ENCODE peak calls at places on chromosomes 1 and 21, in nine cellular contexts. J is AG10803; G is activated CD8-positive, alpha-beta T cell treated with anti-CD3 and anti-CD28 coated beads for 36 hours; P is testis; D is GM10248; A is cardiac fibroblast; F is mucosa of descending colon; R is left ventricle myocardium inferior; B is H9. T is an unnamed sample.

GRCh38 chr1:66168919-66169725 is 364.8 kb upstream of the SGIP1 start:
- DNase-seq in J (no peak), G (no peak), B (no peak), F (no peak), D (no peak), P (no peak), R (no peak), A (no peak), T (no peak)

GRCh38 chr1:43227138-43227836 is 42.5 kb upstream of the TMEM125 start:
- DNase-seq in B (peak; percentile 91), A (peak; percentile 76), D (peak; percentile 82), G (peak; percentile 93), F (peak; percentile 84), J (peak; percentile 58), P (peak; percentile 93), R (peak; percentile 76), T (peak; percentile 55)

GRCh38 chr1:29331731-29332130 is 95.4 kb downstream of the PTPRU start:
- DNase-seq in J (no peak), R (no peak), P (no peak), G (no peak), A (no peak), B (no peak), F (no peak), D (no peak), T (no peak)

GRCh38 chr1:38512024-38512623 is 347.4 kb downstream of the RRAGC start:
- DNase-seq in F (no peak), R (no peak), J (no peak), B (no peak), G (no peak), A (no peak), D (no peak), P (no peak), T (no peak)

GRCh38 chr1:87840772-87841171 is 512.1 kb downstream of the LMO4 start:
- DNase-seq in A (no peak), P (no peak), F (no peak), D (no peak), G (no peak), R (no peak), J (no peak), B (no peak), T (no peak)

GRCh38 chr1:15106608-15107007 is 46.9 kb upstream of the TMEM51 start:
- DNase-seq in J (no peak), A (no peak), R (no peak), P (no peak), D (no peak), G (no peak), B (no peak), F (peak; percentile 43), T (no peak)

GRCh38 chr1:44293761-44294315 is 61.2 kb downstream of the ERI3 start:
- DNase-seq in R (peak; percentile 70), G (no peak), A (no peak), D (no peak), F (peak; percentile 73), B (no peak), P (no peak), J (no peak), T (no peak)

GRCh38 chr1:67695963-67696362 is 11.0 kb downstream of the GADD45A start:
- DNase-seq in R (no peak), J (no peak), B (no peak), D (no peak), F (no peak), A (no peak), P (no peak), G (no peak), T (no peak)

GRCh38 chr1:37448185-37448584 is 26.2 kb upstream of the ZC3H12A start:
- DNase-seq in R (no peak), D (no peak), F (no peak), G (no peak), J (no peak), B (peak; percentile 68), P (no peak), A (no peak), T (no peak)

GRCh38 chr1:30446100-30446499 is 277.3 kb downstream of the MATN1 start:
- DNase-seq in F (no peak), A (no peak), P (no peak), J (no peak), G (no peak), D (no peak), B (peak; percentile 17), R (no peak), T (no peak)

GRCh38 chr1:30484668-30485067 is 238.7 kb downstream of the MATN1 start:
- DNase-seq in J (no peak), R (no peak), P (no peak), D (no peak), G (no peak), B (no peak), F (no peak), A (no peak), T (no peak)

GRCh38 chr1:184283999-184284398 is 102.8 kb upstream of the C1orf21 start:
- DNase-seq in B (no peak), P (peak; percentile 18), R (peak; percentile 23), J (peak; percentile 79), F (no peak), D (no peak), A (peak; percentile 45), G (no peak), T (peak; percentile 31)

GRCh38 chr21:25535811-25536210 is 71.5 kb downstream of the MRPL39 start:
- DNase-seq in D (no peak), F (no peak), R (no peak), G (no peak), B (no peak), P (no peak), J (no peak), A (no peak), T (no peak)

DNA sequence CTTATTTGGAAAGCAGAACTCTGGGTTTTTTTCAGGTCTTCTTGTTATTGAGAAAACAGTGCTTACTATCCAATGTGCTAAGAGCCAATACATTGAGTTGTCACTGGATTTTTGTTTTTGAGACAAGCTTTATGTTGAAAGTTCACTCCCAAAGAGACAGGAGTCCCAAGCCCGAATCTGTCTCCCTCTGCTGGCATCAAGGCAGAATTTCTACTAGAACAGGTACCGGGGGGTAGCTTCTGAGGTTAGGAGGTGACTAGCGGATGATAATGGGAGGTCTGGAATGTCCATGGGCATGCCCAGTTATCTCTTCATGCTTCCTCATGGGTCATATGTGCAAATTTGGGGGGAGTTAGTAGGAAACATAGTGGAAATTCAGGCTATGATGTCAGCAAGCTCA is 25.1 kb downstream of the ZNF124 start:
- DNase-seq in D (no peak), G (no peak), F (no peak), P (no peak), A (no peak), R (no peak), J (no peak), B (no peak), T (no peak)
- TF ChIP-seq CTCF in D (no peak), G (no peak), F (no peak), P (peak; percentile 25), A (no peak), R (no peak), J (no peak), B (peak; percentile 73), T (peak; percentile 23)

GRCh38 chr1:24568475-24568874 is 12.6 kb downstream of the NCMAP start:
- DNase-seq in A (no peak), P (no peak), R (no peak), J (no peak), D (no peak), F (no peak), G (no peak), B (no peak), T (no peak)

GRCh38 chr1:24570265-24571125 is 14.6 kb downstream of the NCMAP start:
- DNase-seq in F (no peak), B (no peak), P (no peak), J (no peak), R (no peak), G (no peak), A (no peak), D (no peak), T (no peak)

GRCh38 chr1:24566266-24566867 is 10.5 kb downstream of the NCMAP start:
- DNase-seq in J (no peak), A (peak; percentile 19), F (no peak), B (no peak), D (no peak), G (no peak), R (no peak), P (no peak), T (no peak)

GRCh38 chr1:24564695-24565094 is 8.8 kb downstream of the NCMAP start:
- DNase-seq in A (no peak), G (no peak), D (no peak), J (no peak), P (no peak), F (no peak), R (no peak), B (no peak), T (no peak)

DNA sequence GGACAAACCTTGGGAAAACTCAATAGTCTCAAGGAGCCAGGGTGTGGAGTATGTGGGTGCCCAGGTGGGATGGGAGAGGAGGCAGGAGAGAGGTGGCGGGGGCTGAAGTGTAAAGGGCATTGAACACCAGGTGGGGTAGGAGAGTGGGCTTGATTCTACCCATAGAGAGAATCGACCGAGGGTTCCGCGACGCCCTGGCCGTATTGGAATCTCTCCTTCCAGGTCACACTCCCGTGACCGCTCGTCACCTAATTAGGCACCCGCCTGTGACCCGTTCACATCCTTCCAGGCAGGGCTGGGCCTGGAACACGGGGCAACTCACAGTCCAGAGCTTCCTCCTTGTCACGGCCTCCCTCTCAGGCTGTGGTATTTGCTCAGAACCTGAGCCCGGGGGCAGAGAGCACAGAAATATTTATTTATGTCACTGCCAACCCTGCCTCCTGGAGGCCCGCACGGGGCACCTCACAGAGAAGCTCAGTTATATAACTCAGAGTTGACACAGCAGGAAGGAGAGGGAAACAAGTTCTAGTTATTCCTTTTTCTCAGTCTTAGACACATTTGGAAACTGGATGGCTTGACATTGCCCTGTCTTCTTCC is 12.0 kb downstream of the NCMAP start:
- DNase-seq in D (no peak), G (no peak), J (peak; percentile 11), A (no peak), F (peak; percentile 77), P (no peak), B (no peak), R (no peak), T (no peak)
- TF ChIP-seq CTCF in D (no peak), G (no peak), J (no peak), A (no peak), F (no peak), P (no peak), B (peak; percentile 37), R (no peak), T (no peak)

DNA sequence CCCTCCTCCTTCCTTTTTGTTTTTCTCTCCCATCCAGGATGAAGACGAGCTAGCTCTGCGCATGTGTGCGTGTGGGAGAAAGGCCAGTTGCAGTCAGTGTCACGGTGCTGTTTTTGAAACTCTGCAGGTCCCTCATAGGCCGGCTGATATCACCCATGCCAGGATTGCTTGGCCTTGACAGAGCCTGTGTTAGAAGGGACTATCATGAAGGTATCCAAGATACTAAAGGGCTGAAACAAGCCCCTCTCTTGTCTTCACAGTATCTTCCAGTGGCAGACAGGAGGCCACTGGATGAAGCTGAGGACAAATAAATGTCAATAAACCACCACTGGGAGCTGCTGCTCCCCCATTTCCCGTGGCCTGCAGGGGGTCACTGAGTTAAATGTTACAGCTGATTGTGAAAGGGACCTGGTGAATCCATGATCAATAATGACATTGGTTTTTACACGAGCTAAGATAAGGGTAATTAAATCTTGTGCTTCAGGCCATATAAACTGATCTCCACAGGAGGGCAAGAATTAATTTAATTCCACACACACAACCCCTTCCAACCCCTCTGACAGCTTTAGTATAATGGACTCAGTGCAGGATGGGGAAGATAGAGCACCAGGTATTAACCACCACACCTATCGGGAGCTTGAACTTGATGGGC is 64.6 kb upstream of the TARBP1 start:
- DNase-seq in F (no peak), P (peak; percentile 76), B (no peak), J (no peak), R (peak; percentile 66), A (no peak), G (no peak), D (no peak), T (no peak)
- TF ChIP-seq CTCF in F (no peak), P (no peak), B (peak; percentile 18), J (no peak), R (peak; percentile 40), A (no peak), G (no peak), D (no peak), T (peak; percentile 21)

GRCh38 chr1:207217778-207218511 is 103.5 kb upstream of the CD55 start:
- DNase-seq in J (no peak), R (no peak), G (no peak), D (peak; percentile 17), B (no peak), A (no peak), P (no peak), F (no peak), T (no peak)
- TF ChIP-seq CTCF in J (no peak), R (no peak), G (no peak), D (no peak), B (no peak), A (no peak), P (no peak), F (no peak), T (no peak)

T was measured in HFFc6.